ENCODE peak calls at places on chromosome 11, in four cellular contexts. Z is frontal cortex, M is AG08395, U is COLO829. I is an unnamed sample.

GRCh38 chr11:116072776-116073175 is 568.6 kb upstream of the CADM1 start:
- DNase-seq in M (no peak), Z (no peak), U (peak), I (no peak)

GRCh38 chr11:1460396-1460795 is 26.2 kb downstream of the MOB2 start:
- DNase-seq in U (no peak), Z (no peak), M (no peak), I (peak)

GRCh38 chr11:128045094-128045725 is 542.1 kb downstream of the ETS1 start:
- DNase-seq in U (no peak), M (no peak), Z (no peak), I (no peak)

GRCh38 chr11:66081505-66081904 is 11.4 kb downstream of the PACS1 start:
- DNase-seq in M (no peak), U (no peak), Z (no peak), I (peak)

GRCh38 chr11:129644326-129644725 is 171.3 kb upstream of the TMEM45B start:
- DNase-seq in M (no peak), U (peak), Z (no peak), I (no peak)

GRCh38 chr11:18761144-18761543 is 30.5 kb downstream of the PTPN5 start:
- DNase-seq in M (no peak), Z (no peak), U (no peak), I (no peak)

GRCh38 chr11:8814923-8815240 is 96.1 kb upstream of the AKIP1 start:
- DNase-seq in M (peak), Z (no peak), U (no peak), I (no peak)

GRCh38 chr11:130420478-130421198 is 7.8 kb downstream of the ADAMTS8 start:
- DNase-seq in M (no peak), Z (no peak), U (no peak), I (no peak)

GRCh38 chr11:1825039-1825740 is 9.6 kb upstream of the SYT8 start:
- DNase-seq in M (no peak), U (no peak), Z (no peak), I (no peak)

GRCh38 chr11:71209181-71209580 is 43.2 kb downstream of the SHANK2 start:
- DNase-seq in U (no peak), M (no peak), Z (no peak), I (no peak)

GRCh38 chr11:34627197-34627596 is 6.3 kb downstream of the EHF start:
- DNase-seq in U (no peak), M (no peak), Z (no peak), I (no peak)

GRCh38 chr11:11976476-11977187 is 31.8 kb downstream of the DKK3 start:
- DNase-seq in U (no peak), M (no peak), Z (no peak), I (no peak)

GRCh38 chr11:75598900-75599299 is 36.8 kb downstream of the SERPINH1 start:
- DNase-seq in U (no peak), M (no peak), Z (no peak), I (no peak)

GRCh38 chr11:9672288-9672916 is 8.5 kb downstream of the SWAP70 start:
- DNase-seq in M (no peak), U (no peak), Z (no peak), I (no peak)

GRCh38 chr11:103530257-103530656 is 421.0 kb downstream of the DYNC2H1 start:
- DNase-seq in Z (no peak), U (no peak), M (no peak), I (no peak)

GRCh38 chr11:117799634-117800033 is 2.6 kb upstream of the DSCAML1 start:
- DNase-seq in Z (no peak), U (no peak), M (no peak), I (no peak)